ENCODE peak calls at places on chromosomes 5 and 9, in ten cellular contexts. W, E, U, A, K, N, T, V, Q and R are unnamed samples.

GRCh38 chr9:94818196-94818541 is 91.7 kb downstream of the AOPEP start:
- DNase-seq in W (no peak), E (no peak), Q (no peak), K (no peak), U (no peak), N (no peak), T (no peak), V (no peak), A (no peak), R (no peak)

GRCh38 chr5:159817262-159818029 is 98.8 kb upstream of the ADRA1B start:
- DNase-seq in U (no peak), E (no peak), T (peak; percentile 19), Q (no peak), W (no peak), V (no peak), A (no peak), K (no peak), N (no peak), R (no peak)

GRCh38 chr9:135259273-135259672 is 171.8 kb downstream of the OLFM1 start:
- DNase-seq in U (no peak), T (no peak), W (no peak), K (no peak), Q (no peak), E (no peak), A (no peak), N (no peak), V (no peak), R (no peak)

GRCh38 chr9:135060461-135061116 is 26.9 kb upstream of the OLFM1 start:
- DNase-seq in Q (no peak), N (no peak), T (no peak), A (peak; percentile 22), U (no peak), E (no peak), V (peak; percentile 4), W (no peak), K (no peak), R (no peak)

GRCh38 chr9:113495555-113495954 is 32.0 kb downstream of the RGS3 start:
- DNase-seq in A (no peak), N (no peak), W (no peak), V (no peak), E (no peak), T (no peak), K (no peak), Q (no peak), U (no peak), R (no peak)

GRCh38 chr9:116073826-116074225 is 79.8 kb upstream of the PAPPA start:
- DNase-seq in V (no peak), U (no peak), T (peak; percentile 81), W (no peak), E (peak; percentile 72), N (no peak), K (no peak), Q (no peak), A (no peak), R (no peak)

GRCh38 chr5:139474815-139475791 is 4.3 kb downstream of the SMIM33 start:
- DNase-seq in U (no peak), T (peak; percentile 54), N (no peak), V (no peak), K (no peak), E (peak; percentile 94), A (no peak), Q (peak; percentile 53), W (peak; percentile 61), R (no peak)

GRCh38 chr9:89440548-89440947 is 57.4 kb downstream of the SEMA4D start:
- DNase-seq in T (no peak), V (no peak), E (no peak), N (no peak), U (no peak), K (no peak), W (no peak), Q (peak; percentile 80), A (peak; percentile 53), R (no peak)

GRCh38 chr5:65032250-65032649 is 263.5 kb downstream of the CWC27 start:
- DNase-seq in K (no peak), V (no peak), T (peak; percentile 100), U (no peak), N (no peak), W (no peak), Q (no peak), E (peak; percentile 92), A (no peak), R (no peak)

DNA sequence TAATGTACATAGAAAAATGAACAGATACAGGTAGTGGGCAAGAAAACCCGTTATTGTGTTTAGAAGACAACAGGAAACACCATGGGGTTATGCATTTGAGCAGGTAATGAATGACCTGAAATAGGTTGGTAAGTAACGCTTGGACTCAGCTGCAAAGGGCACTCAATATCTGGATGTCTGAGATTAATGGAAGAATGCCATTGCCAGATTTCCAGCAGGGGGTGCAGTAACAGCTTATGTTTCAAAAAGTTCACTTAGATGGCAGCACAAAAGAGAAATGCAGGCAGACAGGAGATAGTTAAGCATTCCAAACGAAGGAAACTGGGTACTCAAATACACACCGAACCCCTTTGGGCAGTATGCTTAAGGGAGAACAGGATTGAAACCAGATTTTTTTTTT is 285.5 kb upstream of the VLDLR start:
- DNase-seq in V (no peak), N (no peak), U (no peak), T (peak; percentile 51), E (peak; percentile 40), A (no peak), Q (no peak), K (no peak), W (no peak), R (no peak)
- TF ChIP-seq CTCF in V (peak; percentile 34), N (peak; percentile 22), U (no peak), T (peak; percentile 43), E (peak; percentile 34), A (no peak), Q (no peak), K (peak; percentile 31), W (no peak), R (no peak)

DNA sequence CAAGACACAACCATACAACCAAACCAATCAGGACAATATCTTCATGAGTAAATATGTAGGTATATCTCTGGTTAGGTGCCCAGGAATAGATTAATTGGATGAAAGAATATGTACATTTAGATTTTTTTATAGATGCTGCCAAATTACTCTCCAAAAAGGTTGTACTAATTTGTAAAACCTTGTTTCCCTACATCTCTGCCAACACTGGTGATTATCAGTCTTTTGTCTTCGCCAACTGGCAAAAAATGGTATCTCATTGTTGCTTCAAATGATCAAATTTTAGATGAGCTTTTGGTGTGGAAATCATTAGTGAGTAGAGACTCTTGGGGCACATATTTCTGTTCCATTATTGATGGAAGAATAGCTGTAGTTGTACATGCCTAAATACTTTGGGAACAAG is 90.7 kb upstream of the ELL2 start:
- DNase-seq in U (no peak), A (no peak), V (no peak), K (no peak), W (no peak), N (no peak), E (no peak), T (no peak), Q (no peak), R (no peak)
- TF ChIP-seq CTCF in U (no peak), A (no peak), V (no peak), K (no peak), W (no peak), N (no peak), E (no peak), T (no peak), Q (no peak), R (no peak)

GRCh38 chr5:53425598-53426516 is 54.6 kb upstream of the FST start:
- DNase-seq in K (no peak), W (peak; percentile 37), U (peak; percentile 21), E (peak; percentile 35), T (no peak), V (no peak), Q (no peak), A (no peak), N (no peak), R (no peak)
- TF ChIP-seq CTCF in K (peak; percentile 50), W (peak; percentile 26), U (peak; percentile 15), E (peak; percentile 21), T (no peak), V (peak; percentile 10), Q (no peak), A (peak; percentile 34), N (peak; percentile 20), R (no peak)

GRCh38 chr5:74394924-74395880 is 245.3 kb downstream of the ENC1 start:
- DNase-seq in Q (no peak), N (no peak), W (no peak), E (no peak), V (no peak), K (peak; percentile 28), A (peak; percentile 76), T (no peak), U (no peak), R (no peak)

GRCh38 chr5:74396913-74397606 is 243.5 kb downstream of the ENC1 start:
- DNase-seq in V (no peak), A (no peak), Q (no peak), U (no peak), E (no peak), W (no peak), K (no peak), T (no peak), N (no peak), R (no peak)

GRCh38 chr5:74393943-74394342 is 246.6 kb downstream of the ENC1 start:
- DNase-seq in N (no peak), W (no peak), A (no peak), V (no peak), Q (no peak), K (no peak), T (no peak), E (no peak), U (no peak), R (no peak)

GRCh38 chr5:74392698-74393431 is 247.7 kb downstream of the ENC1 start:
- DNase-seq in T (peak; percentile 69), K (no peak), V (no peak), E (peak; percentile 38), W (no peak), N (no peak), U (no peak), Q (no peak), A (no peak), R (no peak)

DNA sequence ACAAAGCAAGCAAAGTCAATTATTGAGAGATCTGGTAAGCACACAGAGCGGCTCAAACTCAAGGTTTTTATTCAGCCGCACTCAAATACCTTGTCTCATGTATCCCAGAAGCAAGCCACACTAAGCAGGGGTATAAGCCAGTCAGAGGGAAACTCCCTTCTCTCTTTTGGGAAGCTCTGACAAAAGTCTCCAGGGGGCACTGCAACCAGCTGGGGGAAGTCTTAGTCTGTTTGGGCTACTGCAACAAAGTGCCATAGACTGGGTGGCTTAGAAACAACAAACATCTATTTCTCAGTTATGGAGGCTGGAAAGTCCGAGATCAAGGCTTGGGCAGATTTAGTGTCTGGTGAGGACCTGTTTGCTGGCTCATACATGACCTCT is 246.0 kb downstream of the ENC1 start:
- DNase-seq in W (no peak), K (no peak), U (no peak), Q (no peak), E (no peak), T (peak; percentile 23), N (no peak), A (no peak), V (no peak), R (no peak)
- TF ChIP-seq CTCF in W (no peak), K (no peak), U (no peak), Q (no peak), E (peak; percentile 24), T (peak; percentile 20), N (no peak), A (no peak), V (no peak), R (no peak)